ENCODE peak calls at places on chromosomes 11 and 22, in six cellular contexts. Y, R, F, W, Z and C are unnamed samples.

GRCh38 chr11:5452712-5453111 is 3.6 kb downstream of the OR51I2 start:
- DNase-seq in R (no peak), Y (no peak), Z (no peak), W (no peak), F (no peak), C (no peak)

GRCh38 chr22:29689872-29690213 is 30.0 kb upstream of the CABP7 start:
- DNase-seq in R (peak; percentile 43), Z (peak; percentile 53), Y (peak; percentile 84), W (peak; percentile 55), F (peak; percentile 46), C (no peak)

GRCh38 chr11:62579252-62579651 is 5.6 kb upstream of the EEF1G start:
- DNase-seq in Z (no peak), F (no peak), Y (no peak), W (no peak), R (no peak), C (no peak)

GRCh38 chr22:50150161-50151129 is 20.1 kb upstream of the PANX2 start:
- DNase-seq in W (peak; percentile 35), Z (no peak), R (no peak), Y (no peak), F (no peak), C (no peak)

GRCh38 chr11:39784873-39785272 is 1674.6 kb downstream of the LRRC4C start:
- DNase-seq in Z (no peak), W (no peak), Y (no peak), F (no peak), R (no peak), C (no peak)

GRCh38 chr11:125451400-125452124 is 44.5 kb downstream of the FEZ1 start:
- DNase-seq in F (peak; percentile 72), Y (peak; percentile 90), R (peak; percentile 67), W (peak; percentile 25), Z (no peak), C (no peak)

GRCh38 chr11:33344611-33345010 is 87.4 kb downstream of the HIPK3 start:
- DNase-seq in R (no peak), Y (no peak), Z (no peak), F (no peak), W (peak; percentile 18), C (no peak)

GRCh38 chr11:57491371-57492061 is 24.0 kb downstream of the SLC43A1 start:
- DNase-seq in F (peak; percentile 46), R (peak; percentile 39), W (no peak), Y (peak; percentile 72), Z (no peak), C (no peak)

GRCh38 chr22:31286360-31287255 is 5.7 kb downstream of the PIK3IP1 start:
- DNase-seq in R (no peak), F (no peak), W (no peak), Z (no peak), Y (no peak), C (no peak)

GRCh38 chr11:119729581-119730346 is 764 bp upstream of the NECTIN1 start:
- DNase-seq in W (peak; percentile 39), Y (peak; percentile 59), F (peak; percentile 69), Z (peak; percentile 62), R (peak; percentile 61), C (peak; percentile 30)

GRCh38 chr11:124970925-124971324 is 16.9 kb downstream of the CCDC15 start:
- DNase-seq in W (peak; percentile 35), Z (no peak), Y (peak; percentile 48), F (no peak), R (peak; percentile 26), C (no peak)

GRCh38 chr22:47370448-47371262 is 608.2 kb downstream of the TBC1D22A start:
- DNase-seq in R (no peak), Z (peak; percentile 8), Y (no peak), W (no peak), F (no peak), C (no peak)

GRCh38 chr11:63880031-63880841 is 36.7 kb downstream of the RCOR2 start:
- DNase-seq in Z (no peak), W (peak; percentile 82), F (no peak), R (no peak), Y (peak; percentile 28), C (no peak)

GRCh38 chr22:38907767-38908166 is 35.8 kb upstream of the CBX6 start:
- DNase-seq in Y (no peak), F (no peak), R (no peak), Z (no peak), W (no peak), C (no peak)

GRCh38 chr11:86047275-86047991 is 21.5 kb downstream of the PICALM start:
- DNase-seq in Y (no peak), W (peak; percentile 54), Z (no peak), R (no peak), F (no peak), C (no peak)

GRCh38 chr11:120173771-120174170 is 35.9 kb upstream of the TRIM29 start:
- DNase-seq in Y (no peak), R (no peak), F (no peak), Z (no peak), W (no peak), C (no peak)

GRCh38 chr11:96778272-96778671 is 388.5 kb downstream of the JRKL start:
- DNase-seq in R (no peak), F (no peak), Y (no peak), Z (no peak), W (no peak), C (no peak)

GRCh38 chr11:66418168-66418985 is 2.5 kb upstream of the NPAS4 start:
- DNase-seq in Z (peak; percentile 85), F (peak; percentile 80), R (peak; percentile 46), W (peak; percentile 97), Y (peak; percentile 95), C (peak; percentile 87)

GRCh38 chr11:69520186-69520585 is 38.7 kb downstream of the LINC01488 start:
- DNase-seq in Y (no peak), R (no peak), Z (no peak), F (no peak), W (peak; percentile 21), C (no peak)

GRCh38 chr22:32723632-32724031 is 77.9 kb upstream of the TIMP3 start:
- DNase-seq in Z (peak; percentile 75), Y (no peak), W (peak; percentile 96), F (peak; percentile 72), R (no peak), C (peak; percentile 77)

GRCh38 chr22:41564563-41564962 is 3.8 kb downstream of the CSDC2 start:
- DNase-seq in Y (no peak), W (peak; percentile 46), Z (no peak), F (no peak), R (no peak), C (no peak)

GRCh38 chr22:26887456-26887855 is 230.1 kb downstream of the MIAT start:
- DNase-seq in Y (peak; percentile 22), Z (no peak), W (peak; percentile 74), F (no peak), R (peak; percentile 54), C (peak; percentile 80)

GRCh38 chr11:100328626-100329340 is 358.3 kb upstream of the ARHGAP42 start:
- DNase-seq in Y (peak; percentile 11), Z (no peak), R (no peak), F (no peak), W (peak; percentile 7), C (no peak)

GRCh38 chr22:42855211-42855610 is 1.9 kb downstream of the ARFGAP3 start:
- DNase-seq in Z (no peak), R (no peak), Y (no peak), W (no peak), F (no peak), C (no peak)

GRCh38 chr11:65125197-65126056 is 3.3 kb downstream of the MRPL49 start:
- DNase-seq in Y (no peak), Z (no peak), W (no peak), F (no peak), R (no peak), C (no peak)

GRCh38 chr22:37564111-37564711 is 3.9 kb downstream of the CDC42EP1 start:
- DNase-seq in R (peak; percentile 61), F (no peak), W (peak; percentile 49), Y (no peak), Z (peak; percentile 30), C (no peak)
- TF ChIP-seq CTCF in R (no peak), F (no peak), W (no peak), Y (no peak), Z (no peak), C (no peak)

DNA sequence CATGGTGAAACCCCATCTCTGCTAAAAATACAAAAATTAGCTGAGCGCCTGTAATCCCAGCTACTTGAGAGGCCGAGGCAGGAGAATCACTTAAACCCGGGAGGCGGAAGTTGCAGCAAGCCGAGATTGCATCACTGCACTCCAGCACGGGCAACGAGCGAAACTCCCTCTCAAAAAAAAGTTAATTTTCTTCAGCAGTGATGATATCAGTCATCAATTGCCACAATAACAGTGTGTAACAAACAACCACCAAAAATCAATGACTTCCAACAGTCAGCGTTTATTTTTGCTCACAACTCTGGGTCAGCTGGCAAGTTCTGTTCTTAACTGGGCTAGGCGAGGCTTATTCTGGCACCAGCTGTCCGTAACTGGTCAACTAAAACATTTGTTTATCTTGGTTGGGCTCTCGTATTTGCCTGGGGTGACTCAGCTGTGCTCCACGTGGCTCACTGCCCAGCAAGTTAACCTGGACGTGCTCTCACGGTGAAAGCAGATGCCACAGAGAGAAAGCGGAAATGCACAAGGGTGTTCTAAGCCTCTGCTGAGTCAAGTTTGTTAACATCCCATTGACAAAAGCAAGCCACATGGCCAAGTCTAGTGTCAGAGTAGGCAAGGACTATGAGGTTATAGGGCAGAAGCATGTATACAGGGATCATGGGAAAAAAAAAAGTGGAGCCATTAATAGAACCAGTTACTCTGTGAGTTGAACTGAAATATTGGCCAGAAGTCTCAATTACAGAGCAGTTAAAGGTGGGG is 52.1 kb downstream of the LHFPL7 start:
- DNase-seq in F (peak; percentile 80), Y (no peak), R (peak; percentile 99), Z (peak; percentile 66), W (peak; percentile 68), C (peak; percentile 71)
- H3K4me3 ChIP-seq in F (peak overlapping the region; percentile 40), Y (no peak overlapping the region), R (peak overlapping the region; percentile 20), Z (no peak overlapping the region), W (no peak overlapping the region), C (no peak overlapping the region)

GRCh38 chr11:77672276-77672675 is 34.7 kb upstream of the CLNS1A start:
- DNase-seq in Y (no peak), F (no peak), R (no peak), Z (peak; percentile 36), W (peak; percentile 99), C (peak; percentile 89)
- H3K36me3 ChIP-seq in Y (peaks cover 31% of the 10 kb centered on the region), F (peaks cover 93% of the 10 kb centered on the region), R (peaks cover 20% of the 10 kb centered on the region), Z (no peaks in the 10 kb centered on the region), W (peaks cover 23% of the 10 kb centered on the region), C (peaks cover 7% of the 10 kb centered on the region)

GRCh38 chr11:58782066-58782465 is 50.3 kb upstream of the GLYAT start:
- DNase-seq in R (no peak), Z (no peak), F (no peak), Y (no peak), W (no peak), C (no peak)

GRCh38 chr11:58787903-58788302 is 56.2 kb upstream of the GLYAT start:
- DNase-seq in W (peak; percentile 41), R (no peak), Y (no peak), F (no peak), Z (no peak), C (no peak)

GRCh38 chr11:58788355-58789023 is 56.0 kb downstream of the GLYATL2 start:
- DNase-seq in W (peak; percentile 61), Z (no peak), R (peak; percentile 42), F (no peak), Y (peak; percentile 57), C (no peak)

GRCh38 chr11:58786693-58787092 is 55.0 kb upstream of the GLYAT start:
- DNase-seq in W (no peak), R (no peak), Z (no peak), F (no peak), Y (no peak), C (no peak)

DNA sequence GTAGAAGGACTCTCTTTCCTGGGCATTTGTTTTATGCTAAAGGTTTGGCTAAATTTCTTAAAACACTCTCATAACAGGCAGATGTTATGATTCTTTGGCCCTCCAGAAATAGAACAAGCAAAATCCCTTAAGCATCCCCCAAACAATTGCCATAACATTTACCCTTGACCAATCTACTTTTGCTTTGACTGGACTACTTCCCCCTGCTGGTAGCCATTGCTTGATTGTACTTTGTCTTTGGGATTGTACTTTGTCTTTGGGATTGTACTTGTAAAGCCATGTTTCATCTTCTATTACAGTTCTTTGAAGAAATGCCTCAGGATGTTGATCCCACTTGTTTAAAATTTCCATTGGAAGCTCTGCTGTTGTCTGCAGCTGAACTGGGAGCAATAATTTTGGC is 53.3 kb upstream of the GLYAT start:
- DNase-seq in W (no peak), R (no peak), Y (no peak), F (no peak), Z (no peak), C (no peak)
- TF ChIP-seq CTCF in W (no peak), R (no peak), Y (no peak), F (no peak), Z (no peak), C (peak; percentile 14)